ENCODE peak calls at places on chromosomes 5 and 9, in ten cellular contexts. G is left ventricle myocardium inferior, Z is kidney, D is cardiac fibroblast, T is stomach, W is GM13976, O is A673, Q is Peyer's patch, C is coronary artery, V is brain microvascular endothelial cell. B is an unnamed sample.

GRCh38 chr9:6218099-6218502 is 2.5 kb downstream of the IL33 start:
- DNase-seq in G (no peak), Z (no peak), D (peak; percentile 89), T (no peak), W (no peak), O (peak; percentile 97), Q (no peak), C (no peak), V (no peak), B (no peak)

GRCh38 chr9:113988951-113989780 is 88.9 kb downstream of the AMBP start:
- DNase-seq in G (peak; percentile 65), Z (peak; percentile 83), D (no peak), T (no peak), W (no peak), O (no peak), Q (peak; percentile 46), C (peak; percentile 94), V (no peak), B (no peak)

GRCh38 chr9:129414377-129415021 is 206.4 kb downstream of the C9orf50 start:
- DNase-seq in G (peak; percentile 42), Z (peak; percentile 89), D (peak; percentile 57), T (no peak), W (no peak), O (peak; percentile 41), Q (no peak), C (no peak), V (peak; percentile 19), B (no peak)

GRCh38 chr5:154603978-154604679 is 126.1 kb upstream of the HAND1 start:
- DNase-seq in G (peak; percentile 29), Z (no peak), D (peak; percentile 36), T (no peak), W (no peak), O (no peak), Q (no peak), C (no peak), V (peak; percentile 1), B (peak; percentile 75)

GRCh38 chr5:141430332-141431113 is at the start of gene PCDHGA12:
- DNase-seq in G (peak; percentile 50), Z (no peak), D (peak; percentile 97), T (no peak), W (peak; percentile 78), O (peak; percentile 7), Q (no peak), C (no peak), V (peak; percentile 87), B (no peak)

GRCh38 chr5:1731091-1731639 is 68.5 kb downstream of the MRPL36 start:
- DNase-seq in G (no peak), Z (peak; percentile 12), D (no peak), T (no peak), W (no peak), O (no peak), Q (peak; percentile 15), C (peak; percentile 43), V (no peak), B (peak; percentile 37)

GRCh38 chr5:158384535-158385421 is 525.8 kb upstream of the CLINT1 start:
- DNase-seq in G (no peak), Z (no peak), D (peak; percentile 98), T (no peak), W (no peak), O (no peak), Q (no peak), C (no peak), V (peak; percentile 98), B (no peak)

GRCh38 chr5:173720341-173721258 is 104.2 kb upstream of the BOD1 start:
- DNase-seq in G (no peak), Z (no peak), D (no peak), T (no peak), W (no peak), O (no peak), Q (no peak), C (no peak), V (no peak), B (no peak)

GRCh38 chr9:111975709-111976108 is 79.1 kb downstream of the UGCG start:
- DNase-seq in G (peak; percentile 36), Z (no peak), D (no peak), T (peak; percentile 82), W (no peak), O (peak; percentile 22), Q (peak; percentile 74), C (no peak), V (no peak), B (no peak)
- TF ChIP-seq CTCF in G (peak; percentile 27), Z (no peak), D (no peak), T (no peak), W (no peak), O (peak; percentile 42), Q (peak; percentile 48), C (no peak), V (peak; percentile 1), B (no peak)

DNA sequence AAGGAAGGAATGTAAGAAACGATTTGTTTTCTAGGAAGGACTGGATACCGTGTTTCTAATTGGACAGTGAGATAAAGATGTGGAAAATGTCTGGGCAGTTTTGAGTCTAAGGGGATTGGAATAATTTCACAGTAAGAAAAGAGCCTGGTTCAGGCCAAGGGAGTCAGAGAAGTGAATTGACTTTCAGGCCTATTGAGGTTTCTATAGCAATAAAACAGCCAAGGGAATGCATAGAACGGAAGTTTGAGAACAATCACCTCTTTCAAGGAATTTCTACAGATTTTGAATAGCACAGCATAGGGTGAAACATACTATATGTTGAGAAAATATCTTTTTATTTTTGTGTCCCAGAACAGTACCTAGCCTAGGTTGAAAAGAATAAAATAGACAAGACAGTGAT is 271.6 kb upstream of the TRPM3 start:
- DNase-seq in G (no peak), Z (no peak), D (no peak), T (no peak), W (no peak), O (no peak), Q (no peak), C (no peak), V (no peak), B (no peak)
- TF ChIP-seq CTCF in G (no peak), Z (no peak), D (no peak), T (no peak), W (no peak), O (no peak), Q (no peak), C (no peak), V (no peak), B (no peak)

GRCh38 chr9:130446111-130446861 is 1.5 kb downstream of the ASS1 start:
- DNase-seq in G (peak; percentile 89), Z (peak; percentile 91), D (peak; percentile 78), T (peak; percentile 62), W (no peak), O (peak; percentile 51), Q (no peak), C (peak; percentile 88), V (peak; percentile 55), B (no peak)

GRCh38 chr9:130444565-130445221 is at the start of gene ASS1:
- DNase-seq in G (peak; percentile 79), Z (peak; percentile 91), D (no peak), T (peak; percentile 90), W (peak; percentile 74), O (no peak), Q (peak; percentile 95), C (no peak), V (no peak), B (no peak)

GRCh38 chr9:130447193-130447816 is 2.5 kb downstream of the ASS1 start:
- DNase-seq in G (no peak), Z (no peak), D (no peak), T (no peak), W (no peak), O (no peak), Q (no peak), C (no peak), V (no peak), B (no peak)

GRCh38 chr9:130443840-130444492 is 795 bp upstream of the ASS1 start:
- DNase-seq in G (no peak), Z (no peak), D (no peak), T (no peak), W (no peak), O (no peak), Q (no peak), C (no peak), V (no peak), B (no peak)

DNA sequence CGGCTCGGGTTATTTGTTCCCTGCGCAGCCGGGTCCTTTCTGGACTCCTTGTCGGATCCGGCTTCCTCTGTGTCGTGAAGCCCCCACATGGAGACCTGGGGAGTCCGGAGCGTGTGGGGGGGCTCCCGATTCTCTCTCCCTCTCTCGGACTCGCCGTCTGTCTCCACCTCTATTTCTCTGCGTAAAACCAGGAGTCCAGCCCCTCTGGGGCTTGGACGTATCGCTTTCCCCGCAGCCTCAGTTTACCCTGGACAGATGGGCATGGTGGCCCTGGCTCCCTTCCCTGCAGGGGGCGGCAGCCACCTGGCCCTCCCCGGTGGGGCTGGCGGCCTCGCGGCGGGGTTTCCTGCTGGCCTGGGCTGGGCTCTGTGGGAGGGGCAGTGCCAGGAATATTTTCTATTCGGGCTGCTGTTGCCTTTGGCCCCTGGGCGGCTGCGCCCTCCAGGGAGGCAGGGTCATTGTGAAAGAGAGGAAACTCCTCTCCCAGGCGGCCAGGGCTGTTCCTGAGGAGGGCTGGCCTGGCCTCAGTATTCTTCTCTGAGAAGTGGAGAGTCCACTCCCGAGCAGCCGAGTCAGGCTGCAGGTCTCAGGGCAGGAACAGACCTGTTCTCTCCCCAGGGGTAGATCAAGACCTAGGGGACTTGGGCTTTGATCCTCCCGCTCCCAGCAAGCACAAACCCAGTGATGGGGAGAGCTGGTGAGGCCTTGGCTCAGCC is 665 bp downstream of the ASS1 start:
- DNase-seq in G (peak; percentile 66), Z (peak; percentile 86), D (peak; percentile 71), T (peak; percentile 62), W (no peak), O (no peak), Q (peak; percentile 86), C (peak; percentile 91), V (no peak), B (no peak)
- TF ChIP-seq CTCF in G (peak; percentile 34), Z (no peak), D (no peak), T (no peak), W (no peak), O (no peak), Q (peak; percentile 25), C (no peak), V (no peak), B (no peak)

GRCh38 chr5:163503106-163504090 is 2.0 kb upstream of the MAT2B start:
- DNase-seq in G (peak; percentile 43), Z (peak; percentile 79), D (peak; percentile 75), T (peak; percentile 57), W (peak; percentile 51), O (peak; percentile 91), Q (peak; percentile 57), C (no peak), V (peak; percentile 52), B (peak; percentile 72)

GRCh38 chr5:163506726-163507125 is 1.3 kb downstream of the MAT2B start:
- DNase-seq in G (no peak), Z (no peak), D (peak; percentile 71), T (no peak), W (no peak), O (no peak), Q (no peak), C (no peak), V (peak; percentile 6), B (no peak)

GRCh38 chr5:163505049-163505474 is 357 bp upstream of the MAT2B start:
- DNase-seq in G (no peak), Z (no peak), D (no peak), T (no peak), W (no peak), O (no peak), Q (no peak), C (no peak), V (no peak), B (no peak)

GRCh38 chr5:163504091-163504931 is 1.1 kb upstream of the MAT2B start:
- DNase-seq in G (peak; percentile 23), Z (no peak), D (peak; percentile 68), T (peak; percentile 57), W (no peak), O (peak; percentile 52), Q (peak; percentile 64), C (no peak), V (peak; percentile 25), B (no peak)

DNA sequence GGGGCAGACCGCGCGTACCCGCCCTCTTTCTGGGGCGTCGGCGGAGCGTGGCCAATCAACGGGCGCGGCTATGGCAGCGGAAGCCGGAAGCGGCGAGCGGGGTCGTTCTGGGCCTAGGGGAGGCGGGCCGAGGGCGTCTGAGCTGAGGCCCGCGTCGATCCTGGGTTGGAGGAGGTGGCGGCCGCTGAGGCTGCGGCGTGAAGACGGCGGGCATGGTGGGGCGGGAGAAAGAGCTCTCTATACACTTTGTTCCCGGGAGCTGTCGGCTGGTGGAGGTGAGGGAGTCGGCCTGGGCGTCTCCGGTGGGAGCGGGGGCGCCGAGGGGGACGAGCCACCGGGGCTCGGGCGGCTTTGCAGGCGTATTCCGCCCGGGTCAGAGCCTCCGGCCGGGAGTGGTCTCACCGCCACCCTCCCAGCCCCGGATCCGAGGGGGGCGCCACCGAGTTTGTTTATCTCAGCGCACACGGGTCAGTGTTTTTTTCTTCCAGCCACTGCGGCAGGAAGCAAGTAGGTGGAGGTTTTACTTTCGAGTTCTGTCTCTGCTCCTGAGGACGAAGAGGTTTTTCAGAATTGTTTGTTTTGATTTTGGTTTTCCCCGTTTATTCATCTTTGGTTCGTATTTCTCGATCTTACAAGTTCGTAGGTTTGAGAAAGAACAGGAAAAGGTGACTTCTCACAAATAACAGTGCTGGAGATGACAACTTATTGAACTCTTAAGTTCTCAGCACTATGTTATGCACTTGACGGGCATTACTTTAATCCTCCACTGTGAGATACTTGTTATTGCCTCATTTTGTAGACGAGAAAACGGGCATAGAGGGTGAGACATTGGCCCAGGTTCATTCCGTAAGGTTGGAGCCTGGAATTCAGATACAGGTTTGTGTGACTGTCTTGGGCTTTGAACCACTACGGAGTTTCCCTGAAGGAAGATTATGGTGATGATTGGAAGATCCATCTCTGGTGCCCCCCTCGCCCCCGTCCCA is at the start of gene MAT2B:
- DNase-seq in G (peak; percentile 96), Z (peak; percentile 99), D (peak; percentile 93), T (peak; percentile 96), W (peak; percentile 95), O (peak; percentile 95), Q (peak; percentile 98), C (peak; percentile 95), V (peak; percentile 87), B (peak; percentile 96)
- TF ChIP-seq CTCF in G (peak; percentile 62), Z (peak; percentile 42), D (peak; percentile 35), T (no peak), W (peak; percentile 53), O (peak; percentile 57), Q (peak; percentile 47), C (no peak), V (peak; percentile 64), B (peak; percentile 64)